ENCODE peak calls at places on chromosome 17, in four cellular contexts. A, Z, C and G are unnamed samples.

GRCh38 chr17:62919388-62919787 is 46.6 kb upstream of the TANC2 start:
- DNase-seq in A (no peak), Z (no peak), C (peak), G (peak)

GRCh38 chr17:46154151-46154816 is 38.9 kb downstream of the KANSL1 start:
- DNase-seq in Z (no peak), C (peak), A (no peak), G (peak)

GRCh38 chr17:66469890-66470289 is 167.5 kb downstream of the PRKCA start:
- DNase-seq in A (no peak), Z (no peak), C (peak), G (peak)

GRCh38 chr17:74964988-74965622 is 7.5 kb downstream of the HID1 start:
- DNase-seq in Z (no peak), C (no peak), A (no peak), G (no peak)

GRCh38 chr17:37661372-37662014 is 18.2 kb upstream of the DDX52 start:
- DNase-seq in C (no peak), Z (no peak), A (no peak), G (no peak)

GRCh38 chr17:80292557-80292956 is 31.9 kb downstream of the RNF213 start:
- DNase-seq in A (no peak), Z (no peak), C (no peak), G (no peak)

GRCh38 chr17:7839890-7840260 is 5.9 kb downstream of the KDM6B start:
- DNase-seq in A (no peak), C (peak), Z (no peak), G (peak)

GRCh38 chr17:45138911-45139532 is 3.5 kb downstream of the ACBD4 start:
- DNase-seq in A (no peak), C (no peak), Z (no peak), G (no peak)

GRCh38 chr17:57874434-57875108 is 24.7 kb upstream of the MRPS23 start:
- DNase-seq in A (peak), C (peak), Z (no peak), G (peak)

GRCh38 chr17:75892556-75893224 is 4.1 kb downstream of the TRIM65 start:
- DNase-seq in Z (no peak), C (no peak), A (no peak), G (no peak)

GRCh38 chr17:78687125-78687524 is 94.9 kb downstream of the CYTH1 start:
- DNase-seq in Z (no peak), A (no peak), C (no peak), G (no peak)

GRCh38 chr17:16676645-16677044 is 13.4 kb upstream of the CCDC144A start:
- DNase-seq in Z (no peak), A (no peak), C (no peak), G (no peak)

GRCh38 chr17:48567209-48567608 is 10.9 kb downstream of the HOXB4 start:
- DNase-seq in A (no peak), C (no peak), Z (no peak), G (no peak)

GRCh38 chr17:17119106-17119505 is 76.8 kb downstream of the MPRIP start:
- DNase-seq in Z (no peak), C (no peak), A (no peak), G (no peak)

GRCh38 chr17:10803350-10803749 is 549 bp downstream of the TMEM238L start:
- DNase-seq in A (no peak), Z (no peak), C (no peak), G (no peak)

GRCh38 chr17:4554441-4554996 is 665 bp downstream of the MYBBP1A start:
- DNase-seq in Z (no peak), A (no peak), C (no peak), G (no peak)